ENCODE peak calls at places on chromosome 16, in eight cellular contexts. One of them, this sample, is unnamed.

GRCh38 chr16:53022374-53022773 is 30.3 kb downstream of the CHD9NB start:
- DNase-seq in CD4-positive, alpha-beta T cell: no peak
- DNase-seq in aorta: no peak
- DNase-seq in ascending aorta: no peak
- DNase-seq in hepatocyte: peak
- DNase-seq in neuronal stem cell: peak
- DNase-seq in transverse colon: peak
- DNase-seq in fibroblast of lung: peak
- DNase-seq in this sample: no peak

GRCh38 chr16:10971560-10971961 is 27.2 kb downstream of the CLEC16A start:
- DNase-seq in CD4-positive, alpha-beta T cell: peak
- DNase-seq in aorta: no peak
- DNase-seq in ascending aorta: no peak
- DNase-seq in hepatocyte: peak
- DNase-seq in neuronal stem cell: peak
- DNase-seq in transverse colon: peak
- DNase-seq in fibroblast of lung: peak
- DNase-seq in this sample: peak

GRCh38 chr16:7304932-7305331 is 27.7 kb upstream of the RBFOX1 start:
- DNase-seq in CD4-positive, alpha-beta T cell: no peak
- DNase-seq in aorta: no peak
- DNase-seq in ascending aorta: no peak
- DNase-seq in hepatocyte: no peak
- DNase-seq in neuronal stem cell: no peak
- DNase-seq in transverse colon: no peak
- DNase-seq in fibroblast of lung: no peak
- DNase-seq in this sample: no peak

GRCh38 chr16:27322858-27323780 is 9.3 kb downstream of the IL4R start:
- DNase-seq in CD4-positive, alpha-beta T cell: no peak
- DNase-seq in aorta: peak
- DNase-seq in ascending aorta: no peak
- DNase-seq in hepatocyte: peak
- DNase-seq in neuronal stem cell: no peak
- DNase-seq in transverse colon: peak
- DNase-seq in fibroblast of lung: no peak
- DNase-seq in this sample: no peak

GRCh38 chr16:27722892-27723450 is 173.0 kb downstream of the KATNIP start:
- DNase-seq in CD4-positive, alpha-beta T cell: no peak
- DNase-seq in aorta: peak
- DNase-seq in ascending aorta: no peak
- DNase-seq in hepatocyte: no peak
- DNase-seq in neuronal stem cell: no peak
- DNase-seq in transverse colon: no peak
- DNase-seq in fibroblast of lung: no peak
- DNase-seq in this sample: no peak

GRCh38 chr16:29710227-29711219 is 31.5 kb downstream of the QPRT start:
- DNase-seq in CD4-positive, alpha-beta T cell: peak
- DNase-seq in aorta: peak
- DNase-seq in ascending aorta: no peak
- DNase-seq in hepatocyte: peak
- DNase-seq in neuronal stem cell: no peak
- DNase-seq in transverse colon: no peak
- DNase-seq in fibroblast of lung: peak
- DNase-seq in this sample: peak

GRCh38 chr16:51898872-51899271 is 648.1 kb downstream of the TOX3 start:
- DNase-seq in CD4-positive, alpha-beta T cell: no peak
- DNase-seq in aorta: no peak
- DNase-seq in ascending aorta: no peak
- DNase-seq in hepatocyte: no peak
- DNase-seq in neuronal stem cell: no peak
- DNase-seq in transverse colon: no peak
- DNase-seq in fibroblast of lung: no peak
- DNase-seq in this sample: no peak

GRCh38 chr16:75306102-75306762 is 54.8 kb upstream of the BCAR1 start:
- DNase-seq in CD4-positive, alpha-beta T cell: no peak
- DNase-seq in aorta: no peak
- DNase-seq in ascending aorta: no peak
- DNase-seq in hepatocyte: peak
- DNase-seq in neuronal stem cell: no peak
- DNase-seq in transverse colon: peak
- DNase-seq in fibroblast of lung: peak
- DNase-seq in this sample: no peak

GRCh38 chr16:15573274-15573895 is 69.6 kb downstream of the MARF1 start:
- DNase-seq in CD4-positive, alpha-beta T cell: no peak
- DNase-seq in aorta: no peak
- DNase-seq in ascending aorta: no peak
- DNase-seq in hepatocyte: no peak
- DNase-seq in neuronal stem cell: no peak
- DNase-seq in transverse colon: no peak
- DNase-seq in fibroblast of lung: no peak
- DNase-seq in this sample: no peak

GRCh38 chr16:47507701-47508100 is 46.6 kb downstream of the PHKB start:
- DNase-seq in CD4-positive, alpha-beta T cell: no peak
- DNase-seq in aorta: no peak
- DNase-seq in ascending aorta: no peak
- DNase-seq in hepatocyte: no peak
- DNase-seq in neuronal stem cell: no peak
- DNase-seq in transverse colon: no peak
- DNase-seq in fibroblast of lung: no peak
- DNase-seq in this sample: no peak

GRCh38 chr16:20901441-20902112 is 1.0 kb downstream of the LYRM1 start:
- DNase-seq in CD4-positive, alpha-beta T cell: no peak
- DNase-seq in aorta: no peak
- DNase-seq in ascending aorta: no peak
- DNase-seq in hepatocyte: peak
- DNase-seq in neuronal stem cell: peak
- DNase-seq in transverse colon: peak
- DNase-seq in fibroblast of lung: peak
- DNase-seq in this sample: no peak

GRCh38 chr16:21194771-21195301 is 16.5 kb downstream of the ZP2 start:
- DNase-seq in CD4-positive, alpha-beta T cell: no peak
- DNase-seq in aorta: no peak
- DNase-seq in ascending aorta: no peak
- DNase-seq in hepatocyte: no peak
- DNase-seq in neuronal stem cell: no peak
- DNase-seq in transverse colon: no peak
- DNase-seq in fibroblast of lung: peak
- DNase-seq in this sample: peak

GRCh38 chr16:50103764-50104163 is 38.0 kb downstream of the HEATR3 start:
- DNase-seq in CD4-positive, alpha-beta T cell: no peak
- DNase-seq in aorta: no peak
- DNase-seq in ascending aorta: no peak
- DNase-seq in hepatocyte: peak
- DNase-seq in neuronal stem cell: no peak
- DNase-seq in transverse colon: no peak
- DNase-seq in fibroblast of lung: no peak
- DNase-seq in this sample: no peak

GRCh38 chr16:19213885-19214284 is 45.8 kb downstream of the SYT17 start:
- DNase-seq in CD4-positive, alpha-beta T cell: no peak
- DNase-seq in aorta: no peak
- DNase-seq in ascending aorta: no peak
- DNase-seq in hepatocyte: no peak
- DNase-seq in neuronal stem cell: no peak
- DNase-seq in transverse colon: no peak
- DNase-seq in fibroblast of lung: no peak
- DNase-seq in this sample: no peak

GRCh38 chr16:83742076-83742475 is 65.7 kb upstream of the HSBP1 start:
- DNase-seq in CD4-positive, alpha-beta T cell: no peak
- DNase-seq in aorta: no peak
- DNase-seq in ascending aorta: no peak
- DNase-seq in hepatocyte: no peak
- DNase-seq in neuronal stem cell: no peak
- DNase-seq in transverse colon: no peak
- DNase-seq in fibroblast of lung: no peak
- DNase-seq in this sample: peak

GRCh38 chr16:53068423-53068833 is 13.6 kb downstream of the CHD9 start:
- DNase-seq in CD4-positive, alpha-beta T cell: no peak
- DNase-seq in aorta: no peak
- DNase-seq in ascending aorta: no peak
- DNase-seq in hepatocyte: no peak
- DNase-seq in neuronal stem cell: no peak
- DNase-seq in transverse colon: peak
- DNase-seq in fibroblast of lung: no peak
- DNase-seq in this sample: no peak

GRCh38 chr16:81889896-81890634 is 111.0 kb downstream of the PLCG2 start:
- DNase-seq in CD4-positive, alpha-beta T cell: peak
- DNase-seq in aorta: no peak
- DNase-seq in ascending aorta: no peak
- DNase-seq in hepatocyte: peak
- DNase-seq in neuronal stem cell: peak
- DNase-seq in transverse colon: peak
- DNase-seq in fibroblast of lung: peak
- DNase-seq in this sample: peak

GRCh38 chr16:66742409-66742808 is 9.0 kb downstream of the DYNC1LI2 start:
- DNase-seq in CD4-positive, alpha-beta T cell: no peak
- DNase-seq in aorta: no peak
- DNase-seq in ascending aorta: no peak
- DNase-seq in hepatocyte: no peak
- DNase-seq in neuronal stem cell: no peak
- DNase-seq in transverse colon: no peak
- DNase-seq in fibroblast of lung: peak
- DNase-seq in this sample: no peak
- H3K27ac ChIP-seq in CD4-positive, alpha-beta T cell: no peak
- H3K27ac ChIP-seq in aorta: no peak
- H3K27ac ChIP-seq in ascending aorta: peak
- H3K27ac ChIP-seq in hepatocyte: peak
- H3K27ac ChIP-seq in neuronal stem cell: no peak
- H3K27ac ChIP-seq in transverse colon: peak
- H3K27ac ChIP-seq in fibroblast of lung: no peak
- H3K27ac ChIP-seq in this sample: peak

DNA sequence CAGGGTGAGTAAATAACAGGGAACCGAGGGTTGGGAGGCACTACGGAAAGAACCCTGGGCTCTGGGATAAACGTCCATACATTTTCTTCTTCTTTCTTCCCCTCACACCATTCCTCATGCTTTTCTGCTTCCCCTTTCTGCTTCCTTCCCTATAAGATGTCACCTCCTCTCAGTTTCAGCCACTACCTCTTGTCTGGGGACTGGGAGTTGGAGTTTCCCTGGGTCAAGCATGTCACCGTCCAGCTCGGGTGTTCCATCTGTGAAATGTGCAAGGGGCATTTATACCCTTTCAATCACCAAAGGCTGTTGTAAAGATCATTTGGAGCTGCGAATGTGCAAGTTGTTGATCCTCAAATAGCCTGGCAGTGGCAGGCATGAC is 17.5 kb upstream of the CCL22 start:
- DNase-seq in CD4-positive, alpha-beta T cell: no peak
- DNase-seq in aorta: no peak
- DNase-seq in ascending aorta: no peak
- DNase-seq in hepatocyte: no peak
- DNase-seq in neuronal stem cell: no peak
- DNase-seq in transverse colon: no peak
- DNase-seq in fibroblast of lung: no peak
- DNase-seq in this sample: no peak
- H3K27ac ChIP-seq in CD4-positive, alpha-beta T cell: no peak
- H3K27ac ChIP-seq in aorta: no peak
- H3K27ac ChIP-seq in ascending aorta: no peak
- H3K27ac ChIP-seq in hepatocyte: peak
- H3K27ac ChIP-seq in neuronal stem cell: no peak
- H3K27ac ChIP-seq in transverse colon: no peak
- H3K27ac ChIP-seq in fibroblast of lung: no peak
- H3K27ac ChIP-seq in this sample: no peak

DNA sequence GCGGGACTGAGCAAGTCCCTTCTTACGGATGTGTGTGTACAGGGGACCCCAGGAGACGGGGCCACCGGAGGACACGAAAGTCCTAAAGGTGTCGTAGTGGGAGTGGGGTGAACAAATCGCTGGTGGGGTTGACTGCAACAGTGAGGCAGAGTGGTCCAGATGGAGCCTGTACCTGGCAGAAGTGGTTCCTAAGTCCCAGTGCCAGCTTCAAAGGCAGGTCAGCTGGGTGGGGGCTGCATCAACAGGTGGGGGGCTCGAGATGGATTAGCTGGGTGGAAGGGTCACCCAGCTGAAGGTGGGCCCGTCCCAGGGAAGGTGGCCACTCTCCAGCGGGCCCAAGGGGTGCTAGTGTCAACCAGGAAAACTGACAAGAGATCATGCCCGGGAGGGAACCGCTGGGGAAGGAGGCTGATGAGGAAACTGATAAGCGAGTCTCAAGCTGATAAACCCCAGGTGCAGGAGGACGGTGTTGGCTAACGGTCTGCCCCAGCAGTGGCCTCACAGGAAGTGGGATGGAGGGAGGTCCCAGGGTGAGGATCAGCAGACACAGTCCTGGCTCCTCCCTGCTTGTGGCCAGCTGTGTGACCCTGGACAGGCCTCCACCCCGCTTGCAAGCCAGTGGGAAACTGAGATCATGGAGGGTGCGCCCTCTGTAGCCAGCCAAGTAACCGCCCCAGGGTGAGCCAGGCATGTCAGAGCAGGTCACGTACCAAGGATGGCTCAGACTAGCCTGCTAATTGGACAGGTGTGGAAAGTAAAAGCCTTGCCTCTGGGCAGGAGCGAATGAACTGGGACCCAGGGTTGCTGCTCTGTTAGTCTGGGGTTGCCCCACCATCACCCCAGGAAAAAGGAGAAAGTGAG is 1.0 kb downstream of the ORAI3 start:
- DNase-seq in CD4-positive, alpha-beta T cell: peak
- DNase-seq in aorta: peak
- DNase-seq in ascending aorta: peak
- DNase-seq in hepatocyte: peak
- DNase-seq in neuronal stem cell: no peak
- DNase-seq in transverse colon: peak
- DNase-seq in fibroblast of lung: peak
- DNase-seq in this sample: no peak
- H3K27ac ChIP-seq in CD4-positive, alpha-beta T cell: peak
- H3K27ac ChIP-seq in aorta: no peak
- H3K27ac ChIP-seq in ascending aorta: peak
- H3K27ac ChIP-seq in hepatocyte: peak
- H3K27ac ChIP-seq in neuronal stem cell: peak
- H3K27ac ChIP-seq in transverse colon: peak
- H3K27ac ChIP-seq in fibroblast of lung: peak
- H3K27ac ChIP-seq in this sample: peak

GRCh38 chr16:693766-694165 is 3.6 kb upstream of the WDR24 start:
- DNase-seq in CD4-positive, alpha-beta T cell: no peak
- DNase-seq in aorta: no peak
- DNase-seq in ascending aorta: no peak
- DNase-seq in hepatocyte: no peak
- DNase-seq in neuronal stem cell: no peak
- DNase-seq in transverse colon: no peak
- DNase-seq in fibroblast of lung: no peak
- DNase-seq in this sample: no peak

GRCh38 chr16:694863-695354 is 4.7 kb upstream of the WDR24 start:
- DNase-seq in CD4-positive, alpha-beta T cell: no peak
- DNase-seq in aorta: no peak
- DNase-seq in ascending aorta: no peak
- DNase-seq in hepatocyte: no peak
- DNase-seq in neuronal stem cell: no peak
- DNase-seq in transverse colon: no peak
- DNase-seq in fibroblast of lung: no peak
- DNase-seq in this sample: no peak

GRCh38 chr16:694187-694862 is 4.1 kb upstream of the WDR24 start:
- DNase-seq in CD4-positive, alpha-beta T cell: no peak
- DNase-seq in aorta: no peak
- DNase-seq in ascending aorta: no peak
- DNase-seq in hepatocyte: no peak
- DNase-seq in neuronal stem cell: no peak
- DNase-seq in transverse colon: no peak
- DNase-seq in fibroblast of lung: no peak
- DNase-seq in this sample: no peak

GRCh38 chr16:693364-693763 is 3.2 kb upstream of the WDR24 start:
- DNase-seq in CD4-positive, alpha-beta T cell: no peak
- DNase-seq in aorta: no peak
- DNase-seq in ascending aorta: no peak
- DNase-seq in hepatocyte: no peak
- DNase-seq in neuronal stem cell: no peak
- DNase-seq in transverse colon: no peak
- DNase-seq in fibroblast of lung: no peak
- DNase-seq in this sample: no peak

GRCh38 chr16:695355-696089 is 5.3 kb upstream of the WDR24 start:
- DNase-seq in CD4-positive, alpha-beta T cell: peak
- DNase-seq in aorta: no peak
- DNase-seq in ascending aorta: no peak
- DNase-seq in hepatocyte: no peak
- DNase-seq in neuronal stem cell: no peak
- DNase-seq in transverse colon: peak
- DNase-seq in fibroblast of lung: no peak
- DNase-seq in this sample: peak
- H3K27ac ChIP-seq in CD4-positive, alpha-beta T cell: no peak
- H3K27ac ChIP-seq in aorta: no peak
- H3K27ac ChIP-seq in ascending aorta: no peak
- H3K27ac ChIP-seq in hepatocyte: no peak
- H3K27ac ChIP-seq in neuronal stem cell: no peak
- H3K27ac ChIP-seq in transverse colon: peak
- H3K27ac ChIP-seq in fibroblast of lung: no peak
- H3K27ac ChIP-seq in this sample: peak